ENCODE peak calls at places on chromosomes 11 and 22, in four cellular contexts. L is tibial artery; Z is CD8-positive, alpha-beta T cell; G is naive thymus-derived CD4-positive, alpha-beta T cell. V is an unnamed sample. For H3K27me3, the result is how much of the 10 kb centered on the place peaks cover.

GRCh38 chr11:11349870-11350325 is 3.2 kb downstream of the CSNK2A3 start:
- DNase-seq in L (no peak), Z (no peak), G (no peak), V (peak)

GRCh38 chr11:8080674-8081590 is at the start of gene TUB:
- DNase-seq in G (no peak), L (no peak), Z (no peak), V (peak)

GRCh38 chr11:36249271-36249670 is 40.0 kb downstream of the COMMD9 start:
- DNase-seq in L (no peak), G (no peak), Z (no peak), V (no peak)

GRCh38 chr11:124123587-124123986 is 8.3 kb downstream of the VWA5A start:
- DNase-seq in Z (no peak), G (no peak), L (no peak), V (no peak)

GRCh38 chr11:130999086-130999485 is 82.8 kb upstream of the SNX19 start:
- DNase-seq in Z (no peak), G (no peak), L (no peak), V (no peak)

GRCh38 chr11:75456596-75456995 is 23.6 kb upstream of the KLHL35 start:
- DNase-seq in G (no peak), L (no peak), Z (no peak), V (no peak)

GRCh38 chr22:32822188-32822877 is 20.8 kb downstream of the TIMP3 start:
- DNase-seq in L (peak), Z (no peak), G (no peak), V (no peak)

GRCh38 chr11:127451852-127452251 is 451.3 kb upstream of the KIRREL3 start:
- DNase-seq in L (no peak), Z (no peak), G (no peak), V (no peak)

GRCh38 chr11:35305670-35306382 is 113.5 kb downstream of the SLC1A2 start:
- DNase-seq in G (no peak), L (no peak), Z (peak), V (peak)

GRCh38 chr11:46388619-46389449 is 2.7 kb downstream of the CHRM4 start:
- DNase-seq in Z (no peak), L (peak), G (no peak), V (no peak)
- H3K27me3 ChIP-seq in Z (under half), L (half or more), G (under half), V (under half)

GRCh38 chr11:18699269-18699596 is 654 bp downstream of the TMEM86A start:
- DNase-seq in Z (no peak), G (no peak), L (no peak), V (no peak)

GRCh38 chr11:18699848-18700261 is 1.3 kb downstream of the TMEM86A start:
- DNase-seq in L (peak), G (no peak), Z (no peak), V (no peak)

GRCh38 chr11:18696638-18697225 is 1.8 kb upstream of the TMEM86A start:
- DNase-seq in L (no peak), G (no peak), Z (no peak), V (no peak)

GRCh38 chr11:18698341-18699268 is at the start of gene TMEM86A:
- DNase-seq in L (peak), Z (peak), G (peak), V (peak)

GRCh38 chr11:18697581-18697980 is 998 bp upstream of the TMEM86A start:
- DNase-seq in Z (no peak), L (no peak), G (no peak), V (no peak)
- H3K27me3 ChIP-seq in Z (under half), L (under half), G (under half), V (under half)

GRCh38 chr11:120819437-120819836 is 204.5 kb upstream of the TBCEL start:
- DNase-seq in G (no peak), L (no peak), Z (no peak), V (no peak)

GRCh38 chr11:120817131-120817530 is 206.8 kb upstream of the TBCEL start:
- DNase-seq in L (no peak), G (no peak), Z (no peak), V (peak)

GRCh38 chr11:120818097-120818496 is 205.8 kb upstream of the TBCEL start:
- DNase-seq in G (no peak), Z (no peak), L (no peak), V (no peak)

GRCh38 chr11:120819003-120819402 is 204.9 kb upstream of the TBCEL start:
- DNase-seq in L (no peak), G (no peak), Z (no peak), V (no peak)

DNA sequence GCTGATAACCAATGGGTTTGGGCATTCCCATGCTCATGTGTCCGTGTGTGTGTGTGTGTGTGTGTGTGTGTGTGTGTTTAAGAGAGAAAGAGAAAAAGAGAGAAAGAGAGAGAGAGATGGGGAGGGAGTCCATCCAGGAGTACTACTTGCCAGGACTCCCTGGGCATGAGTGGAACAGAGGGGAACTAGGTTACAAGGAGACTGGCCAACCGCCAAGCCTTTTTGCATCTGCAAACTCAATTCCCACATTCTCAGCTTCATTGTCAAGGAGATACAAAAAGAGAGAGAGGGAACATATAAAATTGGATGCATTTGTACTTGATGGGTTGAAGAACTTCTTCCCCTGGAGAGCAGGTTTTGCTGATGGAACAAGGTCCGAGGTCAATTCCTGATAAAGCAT is 203.9 kb upstream of the TBCEL start:
- DNase-seq in L (no peak), G (no peak), Z (no peak), V (peak)
- H3K27me3 ChIP-seq in L (under half), G (under half), Z (under half), V (under half)

DNA sequence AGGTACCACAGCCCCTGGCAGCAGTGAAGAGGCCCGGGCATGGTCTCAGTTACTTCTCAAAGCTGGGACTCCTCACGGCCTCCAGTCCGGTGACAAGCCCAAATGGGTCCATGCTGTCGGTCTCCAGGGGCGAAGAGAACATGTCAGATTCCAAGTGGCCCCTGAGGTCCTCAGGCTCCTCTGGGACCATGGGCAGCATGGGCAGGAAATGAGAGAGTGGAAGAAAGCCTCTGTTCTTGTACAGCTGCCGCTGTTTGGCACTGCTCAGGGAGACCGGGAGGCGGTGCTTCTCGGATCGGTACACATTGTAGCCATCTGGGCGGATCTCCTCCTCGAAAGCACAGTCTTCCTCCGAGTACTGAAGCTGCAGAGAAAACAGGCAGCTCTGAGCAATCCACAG is 4.6 kb downstream of the FGF19 start:
- DNase-seq in Z (no peak), G (no peak), L (peak), V (no peak)
- H3K27me3 ChIP-seq in Z (under half), G (under half), L (half or more), V (under half)